ENCODE peak calls at places on chromosome 22, in seven cellular contexts. One of them, this sample, is unnamed.

GRCh38 chr22:44748524-44748923 is 3.9 kb upstream of the ARHGAP8 start:
- DNase-seq in trophoblast cell: no peak
- DNase-seq in H9: no peak
- DNase-seq in mesenchymal stem cell: no peak
- DNase-seq in neuronal stem cell: no peak
- DNase-seq in H1: no peak
- DNase-seq in IMR-90: no peak
- DNase-seq in this sample: no peak

GRCh38 chr22:23325183-23325582 is 144.9 kb downstream of the BCR start:
- DNase-seq in H1: no peak
- DNase-seq in IMR-90: no peak
- DNase-seq in trophoblast cell: no peak
- DNase-seq in mesenchymal stem cell: no peak
- DNase-seq in neuronal stem cell: peak
- DNase-seq in H9: no peak
- DNase-seq in this sample: peak

GRCh38 chr22:24693359-24693758 is 81.2 kb downstream of the PIWIL3 start:
- DNase-seq in trophoblast cell: no peak
- DNase-seq in mesenchymal stem cell: no peak
- DNase-seq in H1: no peak
- DNase-seq in H9: no peak
- DNase-seq in neuronal stem cell: no peak
- DNase-seq in IMR-90: peak
- DNase-seq in this sample: no peak

GRCh38 chr22:27810566-27810965 is 9.0 kb upstream of the MN1 start:
- DNase-seq in H1: no peak
- DNase-seq in H9: no peak
- DNase-seq in neuronal stem cell: no peak
- DNase-seq in mesenchymal stem cell: peak
- DNase-seq in trophoblast cell: no peak
- DNase-seq in IMR-90: peak
- DNase-seq in this sample: peak

GRCh38 chr22:42646569-42647525 is 2.3 kb downstream of the CYB5R3 start:
- DNase-seq in neuronal stem cell: no peak
- DNase-seq in IMR-90: no peak
- DNase-seq in trophoblast cell: no peak
- DNase-seq in H1: no peak
- DNase-seq in H9: no peak
- DNase-seq in mesenchymal stem cell: no peak
- DNase-seq in this sample: no peak

GRCh38 chr22:22944268-22944985 is 56.8 kb downstream of the IGLL5 start:
- DNase-seq in trophoblast cell: no peak
- DNase-seq in neuronal stem cell: no peak
- DNase-seq in mesenchymal stem cell: no peak
- DNase-seq in H9: peak
- DNase-seq in H1: no peak
- DNase-seq in IMR-90: no peak
- DNase-seq in this sample: no peak

GRCh38 chr22:43923631-43924548 is at the start of gene PNPLA3:
- DNase-seq in H1: peak
- DNase-seq in H9: peak
- DNase-seq in IMR-90: peak
- DNase-seq in neuronal stem cell: peak
- DNase-seq in mesenchymal stem cell: peak
- DNase-seq in trophoblast cell: peak
- DNase-seq in this sample: peak

GRCh38 chr22:29992341-29993275 is 87.7 kb upstream of the HORMAD2 start:
- DNase-seq in neuronal stem cell: no peak
- DNase-seq in H9: peak
- DNase-seq in IMR-90: peak
- DNase-seq in H1: no peak
- DNase-seq in trophoblast cell: peak
- DNase-seq in mesenchymal stem cell: no peak
- DNase-seq in this sample: no peak

GRCh38 chr22:49348631-49349030 is 479.0 kb downstream of the BRD1 start:
- DNase-seq in H9: no peak
- DNase-seq in IMR-90: no peak
- DNase-seq in mesenchymal stem cell: no peak
- DNase-seq in trophoblast cell: no peak
- DNase-seq in H1: no peak
- DNase-seq in neuronal stem cell: no peak
- DNase-seq in this sample: no peak

GRCh38 chr22:23070418-23071162 is at the start of gene GNAZ:
- DNase-seq in IMR-90: no peak
- DNase-seq in H9: peak
- DNase-seq in neuronal stem cell: peak
- DNase-seq in trophoblast cell: peak
- DNase-seq in H1: no peak
- DNase-seq in mesenchymal stem cell: no peak
- DNase-seq in this sample: peak

GRCh38 chr22:25365491-25366261 is 146.2 kb downstream of the CRYBB2 start:
- DNase-seq in H1: no peak
- DNase-seq in trophoblast cell: peak
- DNase-seq in H9: no peak
- DNase-seq in IMR-90: no peak
- DNase-seq in mesenchymal stem cell: no peak
- DNase-seq in neuronal stem cell: no peak
- DNase-seq in this sample: no peak

GRCh38 chr22:32219030-32219429 is 14.2 kb upstream of the RFPL2 start:
- DNase-seq in neuronal stem cell: no peak
- DNase-seq in trophoblast cell: no peak
- DNase-seq in H1: no peak
- DNase-seq in H9: no peak
- DNase-seq in mesenchymal stem cell: no peak
- DNase-seq in IMR-90: no peak
- DNase-seq in this sample: no peak

GRCh38 chr22:37701121-37701786 is 4.4 kb downstream of the TRIOBP start:
- DNase-seq in neuronal stem cell: no peak
- DNase-seq in trophoblast cell: no peak
- DNase-seq in mesenchymal stem cell: no peak
- DNase-seq in H9: no peak
- DNase-seq in H1: no peak
- DNase-seq in IMR-90: peak
- DNase-seq in this sample: no peak

GRCh38 chr22:33018232-33018864 is 39.8 kb downstream of the SYN3 start:
- DNase-seq in mesenchymal stem cell: peak
- DNase-seq in trophoblast cell: peak
- DNase-seq in IMR-90: peak
- DNase-seq in H9: peak
- DNase-seq in H1: peak
- DNase-seq in neuronal stem cell: peak
- DNase-seq in this sample: peak

GRCh38 chr22:19823191-19823590 is 31.5 kb downstream of the GNB1L start:
- DNase-seq in mesenchymal stem cell: no peak
- DNase-seq in H9: no peak
- DNase-seq in IMR-90: no peak
- DNase-seq in neuronal stem cell: no peak
- DNase-seq in H1: no peak
- DNase-seq in trophoblast cell: no peak
- DNase-seq in this sample: no peak

GRCh38 chr22:48101704-48102103 is 1339.3 kb downstream of the TBC1D22A start:
- DNase-seq in H1: no peak
- DNase-seq in mesenchymal stem cell: no peak
- DNase-seq in trophoblast cell: no peak
- DNase-seq in neuronal stem cell: no peak
- DNase-seq in IMR-90: no peak
- DNase-seq in H9: peak
- DNase-seq in this sample: no peak

GRCh38 chr22:23847991-23848864 is 9.4 kb upstream of the DERL3 start:
- DNase-seq in mesenchymal stem cell: no peak
- DNase-seq in H1: no peak
- DNase-seq in IMR-90: no peak
- DNase-seq in H9: peak
- DNase-seq in trophoblast cell: no peak
- DNase-seq in neuronal stem cell: no peak
- DNase-seq in this sample: peak

GRCh38 chr22:45754822-45755221 is 83.2 kb downstream of the ATXN10 start:
- DNase-seq in neuronal stem cell: no peak
- DNase-seq in H9: no peak
- DNase-seq in H1: no peak
- DNase-seq in trophoblast cell: no peak
- DNase-seq in mesenchymal stem cell: no peak
- DNase-seq in IMR-90: no peak
- DNase-seq in this sample: no peak

GRCh38 chr22:31969789-31970489 is 25.6 kb downstream of the YWHAH start:
- DNase-seq in neuronal stem cell: peak
- DNase-seq in IMR-90: peak
- DNase-seq in trophoblast cell: peak
- DNase-seq in H9: peak
- DNase-seq in mesenchymal stem cell: peak
- DNase-seq in H1: peak
- DNase-seq in this sample: peak

GRCh38 chr22:31347251-31348008 is 1.3 kb upstream of the PATZ1 start:
- DNase-seq in H9: peak
- DNase-seq in IMR-90: peak
- DNase-seq in neuronal stem cell: peak
- DNase-seq in trophoblast cell: peak
- DNase-seq in mesenchymal stem cell: peak
- DNase-seq in H1: no peak
- DNase-seq in this sample: peak

GRCh38 chr22:48639896-48640732 is 1187.6 kb downstream of the BRD1 start:
- DNase-seq in neuronal stem cell: no peak
- DNase-seq in IMR-90: no peak
- DNase-seq in mesenchymal stem cell: no peak
- DNase-seq in H1: no peak
- DNase-seq in trophoblast cell: no peak
- DNase-seq in H9: no peak
- DNase-seq in this sample: no peak

GRCh38 chr22:47419239-47419638 is 656.8 kb downstream of the TBC1D22A start:
- DNase-seq in neuronal stem cell: no peak
- DNase-seq in trophoblast cell: no peak
- DNase-seq in IMR-90: no peak
- DNase-seq in mesenchymal stem cell: no peak
- DNase-seq in H1: no peak
- DNase-seq in H9: no peak
- DNase-seq in this sample: no peak

GRCh38 chr22:21739828-21740377 is 4.3 kb upstream of the YPEL1 start:
- DNase-seq in mesenchymal stem cell: no peak
- DNase-seq in trophoblast cell: no peak
- DNase-seq in H9: no peak
- DNase-seq in IMR-90: no peak
- DNase-seq in H1: no peak
- DNase-seq in neuronal stem cell: no peak
- DNase-seq in this sample: no peak

GRCh38 chr22:21741059-21741458 is 5.5 kb upstream of the YPEL1 start:
- DNase-seq in neuronal stem cell: no peak
- DNase-seq in mesenchymal stem cell: no peak
- DNase-seq in H9: no peak
- DNase-seq in IMR-90: no peak
- DNase-seq in H1: no peak
- DNase-seq in trophoblast cell: no peak
- DNase-seq in this sample: no peak

GRCh38 chr22:21736948-21737347 is 1.4 kb upstream of the YPEL1 start:
- DNase-seq in trophoblast cell: no peak
- DNase-seq in mesenchymal stem cell: no peak
- DNase-seq in neuronal stem cell: no peak
- DNase-seq in IMR-90: no peak
- DNase-seq in H9: no peak
- DNase-seq in H1: no peak
- DNase-seq in this sample: no peak

GRCh38 chr22:21738081-21738480 is 2.5 kb upstream of the YPEL1 start:
- DNase-seq in neuronal stem cell: no peak
- DNase-seq in IMR-90: no peak
- DNase-seq in H9: no peak
- DNase-seq in H1: no peak
- DNase-seq in trophoblast cell: no peak
- DNase-seq in mesenchymal stem cell: no peak
- DNase-seq in this sample: no peak

GRCh38 chr22:21738966-21739365 is 3.4 kb upstream of the YPEL1 start:
- DNase-seq in IMR-90: no peak
- DNase-seq in neuronal stem cell: no peak
- DNase-seq in trophoblast cell: no peak
- DNase-seq in H1: no peak
- DNase-seq in H9: no peak
- DNase-seq in mesenchymal stem cell: no peak
- DNase-seq in this sample: no peak
- H2BK120ac ChIP-seq in IMR-90: no peak
- H2BK120ac ChIP-seq in neuronal stem cell: no peak
- H2BK120ac ChIP-seq in trophoblast cell: no peak
- H2BK120ac ChIP-seq in H1: no peak
- H2BK120ac ChIP-seq in H9: no peak
- H2BK120ac ChIP-seq in mesenchymal stem cell: no peak
- H2BK120ac ChIP-seq in this sample: no peak

GRCh38 chr22:36293606-36294292 is 40.8 kb downstream of the APOL1 start:
- DNase-seq in mesenchymal stem cell: no peak
- DNase-seq in trophoblast cell: no peak
- DNase-seq in H9: no peak
- DNase-seq in neuronal stem cell: no peak
- DNase-seq in H1: no peak
- DNase-seq in IMR-90: no peak
- DNase-seq in this sample: no peak

GRCh38 chr22:36294293-36294620 is 41.3 kb downstream of the APOL1 start:
- DNase-seq in IMR-90: no peak
- DNase-seq in H1: no peak
- DNase-seq in H9: no peak
- DNase-seq in mesenchymal stem cell: no peak
- DNase-seq in neuronal stem cell: no peak
- DNase-seq in trophoblast cell: no peak
- DNase-seq in this sample: no peak

GRCh38 chr22:36291831-36292740 is 39.2 kb downstream of the APOL1 start:
- DNase-seq in neuronal stem cell: no peak
- DNase-seq in IMR-90: no peak
- DNase-seq in mesenchymal stem cell: no peak
- DNase-seq in trophoblast cell: no peak
- DNase-seq in H9: no peak
- DNase-seq in H1: no peak
- DNase-seq in this sample: no peak

GRCh38 chr22:36294801-36295200 is 41.9 kb downstream of the APOL1 start:
- DNase-seq in H1: no peak
- DNase-seq in trophoblast cell: no peak
- DNase-seq in mesenchymal stem cell: no peak
- DNase-seq in H9: no peak
- DNase-seq in neuronal stem cell: no peak
- DNase-seq in IMR-90: no peak
- DNase-seq in this sample: no peak

GRCh38 chr22:36292823-36293530 is 40.0 kb downstream of the APOL1 start:
- DNase-seq in neuronal stem cell: no peak
- DNase-seq in H9: no peak
- DNase-seq in mesenchymal stem cell: no peak
- DNase-seq in trophoblast cell: no peak
- DNase-seq in H1: no peak
- DNase-seq in IMR-90: no peak
- DNase-seq in this sample: no peak
- H3K23ac ChIP-seq in neuronal stem cell: no peak
- H3K23ac ChIP-seq in H9: no peak
- H3K23ac ChIP-seq in mesenchymal stem cell: no peak
- H3K23ac ChIP-seq in trophoblast cell: no peak
- H3K23ac ChIP-seq in H1: no peak
- H3K23ac ChIP-seq in IMR-90: no peak
- H3K23ac ChIP-seq in this sample: no peak

GRCh38 chr22:39478461-39478860 is 21.6 kb downstream of the MGAT3 start:
- DNase-seq in neuronal stem cell: no peak
- DNase-seq in IMR-90: peak
- DNase-seq in mesenchymal stem cell: no peak
- DNase-seq in H1: no peak
- DNase-seq in H9: peak
- DNase-seq in trophoblast cell: peak
- DNase-seq in this sample: no peak
- H2BK120ac ChIP-seq in neuronal stem cell: no peak
- H2BK120ac ChIP-seq in IMR-90: no peak
- H2BK120ac ChIP-seq in mesenchymal stem cell: no peak
- H2BK120ac ChIP-seq in H1: no peak
- H2BK120ac ChIP-seq in H9: no peak
- H2BK120ac ChIP-seq in trophoblast cell: no peak
- H2BK120ac ChIP-seq in this sample: no peak

GRCh38 chr22:21688706-21689381 is 23.0 kb downstream of the PPIL2 start:
- DNase-seq in H9: no peak
- DNase-seq in trophoblast cell: peak
- DNase-seq in H1: no peak
- DNase-seq in IMR-90: no peak
- DNase-seq in neuronal stem cell: no peak
- DNase-seq in mesenchymal stem cell: no peak
- DNase-seq in this sample: no peak
- H3K23ac ChIP-seq in H9: no peak
- H3K23ac ChIP-seq in trophoblast cell: no peak
- H3K23ac ChIP-seq in H1: no peak
- H3K23ac ChIP-seq in IMR-90: no peak
- H3K23ac ChIP-seq in neuronal stem cell: peak
- H3K23ac ChIP-seq in mesenchymal stem cell: no peak
- H3K23ac ChIP-seq in this sample: no peak

This sample was measured in mesendoderm.